ENCODE peak calls at places on chromosomes 5 and 9, in six cellular contexts. G is caudate nucleus, Q is LoVo, V is GM18507, J is trophoblast cell, K is T1000. R is an unnamed sample.

GRCh38 chr5:14743601-14744295 is 79.2 kb downstream of the OTULIN start:
- DNase-seq in G (no peak), Q (peak), V (no peak), J (no peak), K (no peak), R (no peak)

GRCh38 chr9:116149844-116150243 is 3.7 kb upstream of the PAPPA start:
- DNase-seq in G (no peak), Q (no peak), V (no peak), J (peak), K (no peak), R (no peak)

GRCh38 chr5:60710362-60710761 is 10.4 kb upstream of the DEPDC1B start:
- DNase-seq in G (no peak), Q (no peak), V (no peak), J (no peak), K (no peak), R (no peak)

GRCh38 chr9:110255417-110256141 is 728 bp downstream of the TXN start:
- DNase-seq in G (peak), Q (peak), V (no peak), J (peak), K (peak), R (peak)

GRCh38 chr5:173056783-173057061 is 570 bp downstream of the CREBRF start:
- DNase-seq in G (no peak), Q (no peak), V (no peak), J (peak), K (no peak), R (no peak)

GRCh38 chr9:117092582-117092981 is 322.3 kb downstream of the ASTN2 start:
- DNase-seq in G (no peak), Q (peak), V (no peak), J (no peak), K (peak), R (no peak)

GRCh38 chr5:139767960-139768359 is 27.6 kb upstream of the PSD2 start:
- DNase-seq in G (no peak), Q (no peak), V (no peak), J (no peak), K (no peak), R (no peak)

GRCh38 chr9:22342489-22343217 is 104.0 kb upstream of the DMRTA1 start:
- DNase-seq in G (no peak), Q (no peak), V (no peak), J (no peak), K (peak), R (no peak)

GRCh38 chr5:105554613-105555169 is 1992.1 kb upstream of the NUDT12 start:
- DNase-seq in G (no peak), Q (no peak), V (no peak), J (peak), K (no peak), R (no peak)

GRCh38 chr9:87197349-87198130 is 250.2 kb upstream of the GAS1 start:
- DNase-seq in G (no peak), Q (no peak), V (no peak), J (no peak), K (no peak), R (no peak)

GRCh38 chr5:157204765-157205164 is 24.1 kb downstream of the ITK start:
- DNase-seq in G (no peak), Q (no peak), V (no peak), J (peak), K (no peak), R (no peak)

GRCh38 chr5:1781726-1782384 is 17.8 kb downstream of the MRPL36 start:
- DNase-seq in G (no peak), Q (no peak), V (no peak), J (no peak), K (no peak), R (no peak)

GRCh38 chr5:115818821-115819220 is 2.4 kb upstream of the CDO1 start:
- DNase-seq in G (no peak), Q (no peak), V (no peak), J (no peak), K (no peak), R (no peak)

GRCh38 chr5:35194636-35195471 is 35.4 kb downstream of the PRLR start:
- DNase-seq in G (no peak), Q (no peak), V (no peak), J (no peak), K (no peak), R (no peak)

GRCh38 chr5:176412517-176413254 is 3.7 kb downstream of the CLTB start:
- DNase-seq in G (no peak), Q (no peak), V (no peak), J (peak), K (no peak), R (no peak)

GRCh38 chr9:116049506-116049905 is 104.1 kb upstream of the PAPPA start:
- DNase-seq in G (no peak), Q (peak), V (no peak), J (no peak), K (no peak), R (no peak)

GRCh38 chr5:110738503-110738811 is 350 bp upstream of the SLC25A46 start:
- DNase-seq in G (no peak), Q (no peak), V (peak), J (no peak), K (no peak), R (no peak)

GRCh38 chr9:100216178-100216787 is 117.2 kb downstream of the INVS start:
- DNase-seq in G (no peak), Q (no peak), V (no peak), J (peak), K (no peak), R (peak)

GRCh38 chr9:5630038-5630507 is 1.2 kb downstream of the RIC1 start:
- DNase-seq in G (no peak), Q (peak), V (no peak), J (peak), K (no peak), R (no peak)

GRCh38 chr9:4012446-4012845 is 287.4 kb downstream of the GLIS3 start:
- DNase-seq in G (no peak), Q (no peak), V (no peak), J (no peak), K (no peak), R (no peak)

GRCh38 chr9:110115868-110116542 is 92.0 kb downstream of the C9orf152 start:
- DNase-seq in G (no peak), Q (no peak), V (no peak), J (peak), K (peak), R (no peak)

GRCh38 chr5:42894057-42894456 is 82.4 kb upstream of the SELENOP start:
- DNase-seq in G (no peak), Q (no peak), V (no peak), J (no peak), K (no peak), R (no peak)

GRCh38 chr5:158753354-158753753 is 346.4 kb downstream of the EBF1 start:
- DNase-seq in G (no peak), Q (no peak), V (no peak), J (no peak), K (no peak), R (no peak)

GRCh38 chr5:74355456-74355855 is 285.1 kb downstream of the ENC1 start:
- DNase-seq in G (no peak), Q (no peak), V (no peak), J (no peak), K (no peak), R (no peak)

GRCh38 chr5:4189317-4189716 is 593.7 kb downstream of the IRX1 start:
- DNase-seq in G (no peak), Q (no peak), V (no peak), J (no peak), K (no peak), R (no peak)

GRCh38 chr5:157471709-157472108 is 11.7 kb downstream of the NIPAL4 start:
- DNase-seq in G (no peak), Q (peak), V (no peak), J (peak), K (no peak), R (peak)